ENCODE peak calls at places on chromosomes 1 and 21, in nine cellular contexts. J is stimulated activated CD8-positive, alpha-beta memory T cell treated with anti-CD3 and anti-CD28 coated beads, Interleukin-15, amount 100 ng/mL, for 1 hour; R is WTC11; I is erythroblast; E is naive thymus-derived CD8-positive, alpha-beta T cell; F is neuronal stem cell; Y is PC-3; H is LHCN-M2; Z is AG04449. K is an unnamed sample.

GRCh38 chr1:54850737-54851136 is 36.3 kb downstream of the DHCR24 start:
- DNase-seq in I (no peak), R (no peak), F (no peak), H (peak), E (no peak), J (no peak), Z (peak), Y (peak), K (no peak)

GRCh38 chr1:145926706-145927072 is 595 bp downstream of the RBM8A start:
- DNase-seq in E (no peak), H (peak), Y (no peak), F (no peak), I (no peak), R (no peak), Z (no peak), J (no peak), K (no peak)

GRCh38 chr21:42839271-42840231 is 39.8 kb downstream of the WDR4 start:
- DNase-seq in Z (no peak), E (no peak), I (no peak), R (no peak), Y (no peak), F (no peak), H (no peak), J (no peak), K (no peak)

GRCh38 chr1:90926971-90927370 is 94.9 kb downstream of the ZNF644 start:
- DNase-seq in I (no peak), Y (no peak), J (no peak), E (no peak), F (no peak), H (no peak), R (no peak), Z (no peak), K (no peak)

GRCh38 chr1:151723726-151724370 is 2.5 kb downstream of the RIIAD1 start:
- DNase-seq in R (no peak), I (no peak), F (no peak), Y (peak), Z (no peak), J (no peak), E (no peak), H (peak), K (no peak)

GRCh38 chr1:205077158-205077933 is 6.9 kb downstream of the TMEM81 start:
- DNase-seq in J (no peak), F (no peak), E (no peak), Y (no peak), H (no peak), I (no peak), R (no peak), Z (no peak), K (no peak)

GRCh38 chr1:87072904-87073303 is 158.5 kb downstream of the HS2ST1 start:
- DNase-seq in R (no peak), E (no peak), J (no peak), F (no peak), Y (no peak), H (no peak), Z (no peak), I (no peak), K (no peak)

GRCh38 chr1:221097479-221098281 is 218.4 kb downstream of the HLX start:
- DNase-seq in E (no peak), H (peak), Z (peak), F (no peak), I (peak), J (no peak), R (no peak), Y (peak), K (no peak)

K was measured in NCI-H1092.